ENCODE peak calls at places on chromosomes 6 and 20, in nine cellular contexts. One of them, this sample, is unnamed.

GRCh38 chr6:160667854-160668481 is 3.9 kb upstream of the LPA start:
- DNase-seq in AG08396: no peak
- DNase-seq in progenitor cell of endocrine pancreas: peak; percentile 36
- DNase-seq in activated T-cell treated with anti-CD3 and anti-CD28 coated beads, Interleukin-2, amount 50 U/mL, for 72 hours: peak; percentile 49
- DNase-seq in iris pigment epithelial cell: peak; percentile 3
- DNase-seq in mesendoderm: peak; percentile 77
- DNase-seq in H54: peak; percentile 4
- DNase-seq in ovary: no peak
- DNase-seq in effector CD4-positive, alpha-beta T cell: peak; percentile 12
- DNase-seq in this sample: peak; percentile 29

GRCh38 chr6:84350397-84350796 is 123.0 kb upstream of the CEP162 start:
- DNase-seq in AG08396: no peak
- DNase-seq in progenitor cell of endocrine pancreas: no peak
- DNase-seq in activated T-cell treated with anti-CD3 and anti-CD28 coated beads, Interleukin-2, amount 50 U/mL, for 72 hours: no peak
- DNase-seq in iris pigment epithelial cell: no peak
- DNase-seq in mesendoderm: no peak
- DNase-seq in H54: no peak
- DNase-seq in ovary: no peak
- DNase-seq in effector CD4-positive, alpha-beta T cell: no peak
- DNase-seq in this sample: no peak

GRCh38 chr6:33172307-33173227 is 19.7 kb downstream of the COL11A2 start:
- DNase-seq in AG08396: peak; percentile 77
- DNase-seq in progenitor cell of endocrine pancreas: no peak
- DNase-seq in activated T-cell treated with anti-CD3 and anti-CD28 coated beads, Interleukin-2, amount 50 U/mL, for 72 hours: no peak
- DNase-seq in iris pigment epithelial cell: peak; percentile 47
- DNase-seq in mesendoderm: peak; percentile 21
- DNase-seq in H54: peak; percentile 84
- DNase-seq in ovary: no peak
- DNase-seq in effector CD4-positive, alpha-beta T cell: no peak
- DNase-seq in this sample: no peak

GRCh38 chr6:93676506-93676905 is 257.1 kb upstream of the EPHA7 start:
- DNase-seq in AG08396: no peak
- DNase-seq in progenitor cell of endocrine pancreas: no peak
- DNase-seq in activated T-cell treated with anti-CD3 and anti-CD28 coated beads, Interleukin-2, amount 50 U/mL, for 72 hours: no peak
- DNase-seq in iris pigment epithelial cell: no peak
- DNase-seq in mesendoderm: no peak
- DNase-seq in H54: no peak
- DNase-seq in ovary: no peak
- DNase-seq in effector CD4-positive, alpha-beta T cell: no peak
- DNase-seq in this sample: no peak

GRCh38 chr6:90421656-90422055 is 125.0 kb upstream of the BACH2 start:
- DNase-seq in AG08396: no peak
- DNase-seq in progenitor cell of endocrine pancreas: no peak
- DNase-seq in activated T-cell treated with anti-CD3 and anti-CD28 coated beads, Interleukin-2, amount 50 U/mL, for 72 hours: no peak
- DNase-seq in iris pigment epithelial cell: no peak
- DNase-seq in mesendoderm: no peak
- DNase-seq in H54: no peak
- DNase-seq in ovary: no peak
- DNase-seq in effector CD4-positive, alpha-beta T cell: no peak
- DNase-seq in this sample: no peak

GRCh38 chr20:44993343-44993742 is 27.0 kb downstream of the STK4 start:
- DNase-seq in AG08396: no peak
- DNase-seq in progenitor cell of endocrine pancreas: no peak
- DNase-seq in activated T-cell treated with anti-CD3 and anti-CD28 coated beads, Interleukin-2, amount 50 U/mL, for 72 hours: no peak
- DNase-seq in iris pigment epithelial cell: peak; percentile 37
- DNase-seq in mesendoderm: peak; percentile 43
- DNase-seq in H54: no peak
- DNase-seq in ovary: no peak
- DNase-seq in effector CD4-positive, alpha-beta T cell: no peak
- DNase-seq in this sample: no peak

GRCh38 chr6:167207527-167207926 is 49.7 kb upstream of the GPR31 start:
- DNase-seq in AG08396: no peak
- DNase-seq in progenitor cell of endocrine pancreas: no peak
- DNase-seq in activated T-cell treated with anti-CD3 and anti-CD28 coated beads, Interleukin-2, amount 50 U/mL, for 72 hours: no peak
- DNase-seq in iris pigment epithelial cell: no peak
- DNase-seq in mesendoderm: no peak
- DNase-seq in H54: no peak
- DNase-seq in ovary: no peak
- DNase-seq in effector CD4-positive, alpha-beta T cell: no peak
- DNase-seq in this sample: no peak

GRCh38 chr20:34553366-34553867 is 5.1 kb upstream of the MAP1LC3A start:
- DNase-seq in AG08396: no peak
- DNase-seq in progenitor cell of endocrine pancreas: no peak
- DNase-seq in activated T-cell treated with anti-CD3 and anti-CD28 coated beads, Interleukin-2, amount 50 U/mL, for 72 hours: no peak
- DNase-seq in iris pigment epithelial cell: no peak
- DNase-seq in mesendoderm: no peak
- DNase-seq in H54: no peak
- DNase-seq in ovary: no peak
- DNase-seq in effector CD4-positive, alpha-beta T cell: no peak
- DNase-seq in this sample: no peak

GRCh38 chr20:19565721-19566120 is 192.3 kb upstream of the RIN2 start:
- DNase-seq in AG08396: no peak
- DNase-seq in progenitor cell of endocrine pancreas: no peak
- DNase-seq in activated T-cell treated with anti-CD3 and anti-CD28 coated beads, Interleukin-2, amount 50 U/mL, for 72 hours: no peak
- DNase-seq in iris pigment epithelial cell: no peak
- DNase-seq in mesendoderm: no peak
- DNase-seq in H54: no peak
- DNase-seq in ovary: no peak
- DNase-seq in effector CD4-positive, alpha-beta T cell: no peak
- DNase-seq in this sample: no peak

GRCh38 chr6:14037402-14038277 is 79.9 kb upstream of the CD83 start:
- DNase-seq in AG08396: peak; percentile 69
- DNase-seq in progenitor cell of endocrine pancreas: no peak
- DNase-seq in activated T-cell treated with anti-CD3 and anti-CD28 coated beads, Interleukin-2, amount 50 U/mL, for 72 hours: no peak
- DNase-seq in iris pigment epithelial cell: peak; percentile 63
- DNase-seq in mesendoderm: no peak
- DNase-seq in H54: peak; percentile 58
- DNase-seq in ovary: no peak
- DNase-seq in effector CD4-positive, alpha-beta T cell: no peak
- DNase-seq in this sample: no peak

GRCh38 chr20:57200882-57201723 is 65.3 kb downstream of the BMP7 start:
- DNase-seq in AG08396: no peak
- DNase-seq in progenitor cell of endocrine pancreas: no peak
- DNase-seq in activated T-cell treated with anti-CD3 and anti-CD28 coated beads, Interleukin-2, amount 50 U/mL, for 72 hours: no peak
- DNase-seq in iris pigment epithelial cell: no peak
- DNase-seq in mesendoderm: no peak
- DNase-seq in H54: no peak
- DNase-seq in ovary: no peak
- DNase-seq in effector CD4-positive, alpha-beta T cell: no peak
- DNase-seq in this sample: no peak

GRCh38 chr6:145427232-145427631 is 308.1 kb downstream of the EPM2A start:
- DNase-seq in AG08396: no peak
- DNase-seq in progenitor cell of endocrine pancreas: no peak
- DNase-seq in activated T-cell treated with anti-CD3 and anti-CD28 coated beads, Interleukin-2, amount 50 U/mL, for 72 hours: no peak
- DNase-seq in iris pigment epithelial cell: no peak
- DNase-seq in mesendoderm: peak; percentile 83
- DNase-seq in H54: no peak
- DNase-seq in ovary: no peak
- DNase-seq in effector CD4-positive, alpha-beta T cell: no peak
- DNase-seq in this sample: no peak

GRCh38 chr6:42616716-42617115 is 52.9 kb downstream of the UBR2 start:
- DNase-seq in AG08396: no peak
- DNase-seq in progenitor cell of endocrine pancreas: no peak
- DNase-seq in activated T-cell treated with anti-CD3 and anti-CD28 coated beads, Interleukin-2, amount 50 U/mL, for 72 hours: peak; percentile 25
- DNase-seq in iris pigment epithelial cell: peak; percentile 10
- DNase-seq in mesendoderm: no peak
- DNase-seq in H54: no peak
- DNase-seq in ovary: no peak
- DNase-seq in effector CD4-positive, alpha-beta T cell: no peak
- DNase-seq in this sample: no peak